ENCODE peak calls at places on chromosome 15, in four cellular contexts. L, S, C and J are unnamed samples.

GRCh38 chr15:101017935-101018849 is 99.0 kb downstream of the LRRK1 start:
- DNase-seq in C (peak), L (peak), S (no peak), J (no peak)

GRCh38 chr15:42921049-42921731 is 612 bp upstream of the TTBK2 start:
- DNase-seq in C (peak), L (peak), S (peak), J (peak)

GRCh38 chr15:74184582-74185091 is 11.1 kb downstream of the ISLR start:
- DNase-seq in L (no peak), C (no peak), S (no peak), J (no peak)

GRCh38 chr15:71011503-71012155 is 103.6 kb upstream of the THSD4 start:
- DNase-seq in L (peak), S (no peak), C (peak), J (no peak)

GRCh38 chr15:100856847-100857246 is 22.8 kb upstream of the ALDH1A3 start:
- DNase-seq in C (no peak), L (no peak), S (no peak), J (no peak)

GRCh38 chr15:98927990-98928389 is 79.6 kb downstream of the PGPEP1L start:
- DNase-seq in L (no peak), S (no peak), C (no peak), J (no peak)

GRCh38 chr15:83030021-83030420 is 18.6 kb upstream of the C15orf40 start:
- DNase-seq in C (peak), S (no peak), L (no peak), J (no peak)

GRCh38 chr15:85333132-85333831 is 47.1 kb upstream of the AKAP13 start:
- DNase-seq in S (no peak), L (no peak), C (peak), J (no peak)

GRCh38 chr15:63339006-63339766 is 42.5 kb downstream of the CA12 start:
- DNase-seq in S (no peak), L (no peak), C (no peak), J (no peak)

DNA sequence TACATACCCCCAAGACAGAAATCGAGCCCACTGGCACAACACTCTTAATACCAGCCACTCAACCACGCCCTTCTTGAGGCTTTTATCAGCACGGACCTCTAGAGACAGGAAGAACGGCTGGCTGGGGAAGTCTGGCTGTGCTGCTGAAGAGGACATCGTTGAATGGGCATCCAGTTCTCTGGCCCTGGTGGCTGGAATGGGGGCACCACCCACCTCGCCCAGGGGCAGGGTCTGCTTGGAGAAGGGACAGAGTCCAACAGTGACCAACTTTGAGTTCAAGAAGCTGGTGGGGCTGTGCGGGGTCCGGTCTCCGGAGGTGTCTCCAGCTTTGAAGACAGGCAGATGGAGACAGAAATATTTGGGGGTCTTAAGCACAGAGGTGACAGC is 77.5 kb downstream of the ATP10A start:
- DNase-seq in S (no peak), C (no peak), L (no peak), J (no peak)
- TF ChIP-seq CTCF in S (no peak), C (no peak), L (no peak), J (no peak)

GRCh38 chr15:92244703-92245102 is 149.0 kb upstream of the ST8SIA2 start:
- DNase-seq in L (no peak), S (no peak), C (no peak), J (no peak)
- TF ChIP-seq CTCF in L (no peak), S (no peak), C (no peak), J (no peak)

DNA sequence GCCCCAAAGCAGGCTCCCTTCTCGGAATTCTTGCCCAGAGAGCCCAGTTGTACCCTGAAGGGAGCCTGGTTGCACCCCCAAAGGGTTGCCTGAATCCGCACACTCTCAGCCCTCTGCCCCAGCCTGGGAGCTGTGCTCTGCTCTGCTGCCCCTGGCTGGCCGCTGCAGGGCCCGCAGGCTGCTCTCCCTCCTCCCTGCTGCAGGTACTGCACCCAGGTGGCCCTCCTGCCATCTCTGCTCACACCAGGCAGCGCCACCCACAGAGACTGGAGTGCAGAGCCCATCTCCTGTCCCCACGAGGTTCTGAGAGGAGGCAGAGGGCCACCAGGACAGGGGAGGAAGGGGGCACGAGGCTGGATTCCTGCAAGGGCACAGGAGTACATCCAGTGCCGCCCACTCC is 134.2 kb upstream of the NSMCE3 start:
- DNase-seq in S (no peak), C (no peak), L (no peak), J (no peak)
- TF ChIP-seq CTCF in S (no peak), C (no peak), L (no peak), J (no peak)

GRCh38 chr15:33109345-33109744 is 85.2 kb downstream of the FMN1 start:
- DNase-seq in S (no peak), C (no peak), L (no peak), J (no peak)

GRCh38 chr15:33112541-33113105 is 81.9 kb downstream of the FMN1 start:
- DNase-seq in C (no peak), S (no peak), L (no peak), J (no peak)

GRCh38 chr15:33113666-33114483 is 80.6 kb downstream of the FMN1 start:
- DNase-seq in C (no peak), S (no peak), L (no peak), J (no peak)

GRCh38 chr15:33108518-33108917 is 86.0 kb downstream of the FMN1 start:
- DNase-seq in C (no peak), S (no peak), L (no peak), J (no peak)

GRCh38 chr15:33111051-33111451 is 83.5 kb downstream of the FMN1 start:
- DNase-seq in S (no peak), C (peak), L (peak), J (no peak)
- TF ChIP-seq CTCF in S (no peak), C (no peak), L (no peak), J (no peak)

DNA sequence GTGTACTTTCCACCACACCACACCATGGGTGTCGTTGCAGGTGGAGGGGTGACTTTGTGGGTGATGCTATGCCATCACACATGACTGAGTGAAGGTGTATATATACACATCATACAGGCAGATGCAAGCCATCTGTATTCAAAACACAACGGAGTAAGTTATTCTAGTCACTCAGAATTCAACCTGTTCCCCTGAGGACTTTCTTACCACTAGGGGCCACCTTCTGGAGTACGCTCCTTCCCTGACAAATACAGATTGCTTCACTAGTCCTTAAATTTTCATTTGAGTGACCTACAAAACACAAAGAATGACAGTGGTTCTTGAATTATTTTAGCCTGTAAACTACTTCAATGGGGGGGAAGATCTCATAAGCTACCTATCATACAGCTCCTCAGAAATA is 52.8 kb upstream of the NTRK3 start:
- DNase-seq in S (no peak), L (no peak), C (no peak), J (no peak)
- TF ChIP-seq CTCF in S (no peak), L (no peak), C (no peak), J (no peak)

GRCh38 chr15:57364282-57365007 is 11.9 kb upstream of the CGNL1 start:
- DNase-seq in L (peak), S (no peak), C (no peak), J (no peak)
- TF ChIP-seq CTCF in L (no peak), S (no peak), C (peak), J (no peak)

GRCh38 chr15:70008697-70009285 is 88.9 kb downstream of the TLE3 start:
- DNase-seq in C (no peak), L (no peak), S (no peak), J (no peak)
- TF ChIP-seq CTCF in C (no peak), L (no peak), S (no peak), J (no peak)